ENCODE peak calls at places on chromosomes 5 and 9, in six cellular contexts. One of them, this sample, is unnamed.

GRCh38 chr9:129262261-129262660 is 84.2 kb upstream of the IER5L start:
- DNase-seq in A549: no peak
- DNase-seq in suprapubic skin: no peak
- DNase-seq in transverse colon: no peak
- DNase-seq in HepG2: no peak
- DNase-seq in K562: no peak
- DNase-seq in this sample: no peak

GRCh38 chr5:142717582-142718215 is 31.8 kb upstream of the FGF1 start:
- DNase-seq in A549: peak
- DNase-seq in suprapubic skin: no peak
- DNase-seq in transverse colon: no peak
- DNase-seq in HepG2: peak
- DNase-seq in K562: no peak
- DNase-seq in this sample: no peak

GRCh38 chr5:157731272-157732129 is at the start of gene THG1L:
- DNase-seq in A549: peak
- DNase-seq in suprapubic skin: peak
- DNase-seq in transverse colon: peak
- DNase-seq in HepG2: peak
- DNase-seq in K562: peak
- DNase-seq in this sample: peak

GRCh38 chr9:106860731-106861584 is 2.0 kb upstream of the ZNF462 start:
- DNase-seq in A549: peak
- DNase-seq in suprapubic skin: no peak
- DNase-seq in transverse colon: peak
- DNase-seq in HepG2: no peak
- DNase-seq in K562: no peak
- DNase-seq in this sample: peak

GRCh38 chr5:172870807-172871431 is 36.9 kb downstream of the ERGIC1 start:
- DNase-seq in A549: no peak
- DNase-seq in suprapubic skin: no peak
- DNase-seq in transverse colon: no peak
- DNase-seq in HepG2: no peak
- DNase-seq in K562: no peak
- DNase-seq in this sample: no peak

GRCh38 chr9:92711844-92712243 is 41.9 kb upstream of the IPPK start:
- DNase-seq in A549: no peak
- DNase-seq in suprapubic skin: no peak
- DNase-seq in transverse colon: no peak
- DNase-seq in HepG2: no peak
- DNase-seq in K562: no peak
- DNase-seq in this sample: no peak

GRCh38 chr5:10018670-10019069 is 231.0 kb downstream of the ATPSCKMT start:
- DNase-seq in A549: peak
- DNase-seq in suprapubic skin: no peak
- DNase-seq in transverse colon: no peak
- DNase-seq in HepG2: no peak
- DNase-seq in K562: no peak
- DNase-seq in this sample: no peak

GRCh38 chr9:121498487-121499176 is 1.0 kb downstream of the GGTA1 start:
- DNase-seq in A549: peak
- DNase-seq in suprapubic skin: no peak
- DNase-seq in transverse colon: no peak
- DNase-seq in HepG2: no peak
- DNase-seq in K562: no peak
- DNase-seq in this sample: no peak

GRCh38 chr5:67900515-67900914 is 315.0 kb upstream of the PIK3R1 start:
- DNase-seq in A549: no peak
- DNase-seq in suprapubic skin: no peak
- DNase-seq in transverse colon: no peak
- DNase-seq in HepG2: no peak
- DNase-seq in K562: no peak
- DNase-seq in this sample: no peak

GRCh38 chr5:118862596-118862995 is 125.8 kb downstream of the DTWD2 start:
- DNase-seq in A549: no peak
- DNase-seq in suprapubic skin: no peak
- DNase-seq in transverse colon: no peak
- DNase-seq in HepG2: no peak
- DNase-seq in K562: no peak
- DNase-seq in this sample: no peak

GRCh38 chr5:97844797-97845196 is 661.8 kb upstream of the RIOK2 start:
- DNase-seq in A549: no peak
- DNase-seq in suprapubic skin: no peak
- DNase-seq in transverse colon: no peak
- DNase-seq in HepG2: no peak
- DNase-seq in K562: no peak
- DNase-seq in this sample: no peak

GRCh38 chr9:110969971-110970381 is 68.3 kb downstream of the LPAR1 start:
- DNase-seq in A549: peak
- DNase-seq in suprapubic skin: no peak
- DNase-seq in transverse colon: no peak
- DNase-seq in HepG2: peak
- DNase-seq in K562: no peak
- DNase-seq in this sample: no peak

GRCh38 chr5:96487859-96488258 is 54.8 kb upstream of the PCSK1 start:
- DNase-seq in A549: no peak
- DNase-seq in suprapubic skin: no peak
- DNase-seq in transverse colon: no peak
- DNase-seq in HepG2: no peak
- DNase-seq in K562: no peak
- DNase-seq in this sample: no peak

GRCh38 chr9:14170973-14171596 is 142.9 kb downstream of the NFIB start:
- DNase-seq in A549: peak
- DNase-seq in suprapubic skin: no peak
- DNase-seq in transverse colon: no peak
- DNase-seq in HepG2: no peak
- DNase-seq in K562: no peak
- DNase-seq in this sample: no peak

GRCh38 chr5:144072518-144072927 is 97.9 kb downstream of the YIPF5 start:
- DNase-seq in A549: no peak
- DNase-seq in suprapubic skin: no peak
- DNase-seq in transverse colon: no peak
- DNase-seq in HepG2: no peak
- DNase-seq in K562: no peak
- DNase-seq in this sample: no peak

GRCh38 chr5:100516285-100516684 is 18.9 kb upstream of the FAM174A start:
- DNase-seq in A549: no peak
- DNase-seq in suprapubic skin: no peak
- DNase-seq in transverse colon: no peak
- DNase-seq in HepG2: no peak
- DNase-seq in K562: no peak
- DNase-seq in this sample: no peak

GRCh38 chr5:174563899-174564298 is 160.5 kb upstream of the MSX2 start:
- DNase-seq in A549: no peak
- DNase-seq in suprapubic skin: peak
- DNase-seq in transverse colon: no peak
- DNase-seq in HepG2: no peak
- DNase-seq in K562: no peak
- DNase-seq in this sample: no peak

DNA sequence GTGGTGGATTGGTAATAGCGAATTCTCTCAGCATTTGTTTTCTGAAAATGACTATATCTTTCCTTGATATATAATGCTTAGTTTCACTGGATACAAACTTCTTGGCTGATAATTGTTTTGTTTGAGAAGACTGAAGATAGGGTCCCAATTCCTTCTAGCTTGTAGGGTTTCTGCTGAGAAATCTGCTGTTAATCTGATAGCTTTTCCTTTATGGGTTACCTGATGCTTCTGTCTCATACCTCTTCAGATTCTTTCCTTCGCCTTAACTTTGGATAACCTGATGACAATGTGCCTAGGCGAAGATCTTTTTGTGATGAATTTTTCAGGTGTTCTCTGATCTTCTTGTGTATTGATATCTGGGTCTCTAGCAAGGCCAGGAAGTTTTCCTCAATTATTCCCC is 94.7 kb upstream of the ACO1 start:
- DNase-seq in A549: no peak
- DNase-seq in suprapubic skin: no peak
- DNase-seq in transverse colon: no peak
- DNase-seq in HepG2: no peak
- DNase-seq in K562: no peak
- DNase-seq in this sample: no peak
- TF ChIP-seq EP300 in A549: no peak
- TF ChIP-seq EP300 in suprapubic skin: no peak
- TF ChIP-seq EP300 in transverse colon: no peak
- TF ChIP-seq EP300 in HepG2: no peak
- TF ChIP-seq EP300 in K562: no peak
- TF ChIP-seq EP300 in this sample: no peak

GRCh38 chr5:36664762-36665161 is 58.4 kb downstream of the SLC1A3 start:
- DNase-seq in A549: no peak
- DNase-seq in suprapubic skin: no peak
- DNase-seq in transverse colon: no peak
- DNase-seq in HepG2: no peak
- DNase-seq in K562: no peak
- DNase-seq in this sample: no peak
- H3K27ac ChIP-seq in A549: no peak
- H3K27ac ChIP-seq in suprapubic skin: no peak
- H3K27ac ChIP-seq in transverse colon: no peak
- H3K27ac ChIP-seq in HepG2: no peak
- H3K27ac ChIP-seq in K562: no peak
- H3K27ac ChIP-seq in this sample: no peak

DNA sequence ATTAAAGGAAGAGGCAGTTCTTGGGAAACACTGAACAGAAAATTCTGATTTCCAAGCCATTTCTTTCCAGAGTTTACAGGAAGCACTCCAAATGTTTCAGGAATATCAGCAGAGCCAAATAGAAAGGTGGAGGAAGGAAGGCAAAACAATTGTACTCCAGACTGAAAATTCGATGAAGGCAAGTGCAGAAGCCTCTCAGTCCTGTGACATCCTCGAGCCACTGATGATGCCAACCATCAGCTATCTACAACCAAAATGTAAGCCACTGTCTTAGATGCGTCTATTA is 2.2 kb downstream of the LMAN2 start:
- DNase-seq in A549: no peak
- DNase-seq in suprapubic skin: no peak
- DNase-seq in transverse colon: no peak
- DNase-seq in HepG2: no peak
- DNase-seq in K562: no peak
- DNase-seq in this sample: no peak
- H3K4me3 ChIP-seq in A549: no peak
- H3K4me3 ChIP-seq in suprapubic skin: no peak
- H3K4me3 ChIP-seq in transverse colon: no peak
- H3K4me3 ChIP-seq in HepG2: no peak
- H3K4me3 ChIP-seq in K562: no peak
- H3K4me3 ChIP-seq in this sample: no peak

GRCh38 chr5:166365164-166365563 is 1926.3 kb upstream of the WWC1 start:
- DNase-seq in A549: no peak
- DNase-seq in suprapubic skin: no peak
- DNase-seq in transverse colon: no peak
- DNase-seq in HepG2: no peak
- DNase-seq in K562: no peak
- DNase-seq in this sample: no peak

GRCh38 chr5:166367391-166367790 is 1924.1 kb upstream of the WWC1 start:
- DNase-seq in A549: no peak
- DNase-seq in suprapubic skin: no peak
- DNase-seq in transverse colon: no peak
- DNase-seq in HepG2: no peak
- DNase-seq in K562: no peak
- DNase-seq in this sample: no peak

GRCh38 chr5:166370928-166371690 is 1920.3 kb upstream of the WWC1 start:
- DNase-seq in A549: no peak
- DNase-seq in suprapubic skin: no peak
- DNase-seq in transverse colon: no peak
- DNase-seq in HepG2: no peak
- DNase-seq in K562: no peak
- DNase-seq in this sample: no peak

GRCh38 chr5:166369817-166370216 is 1921.6 kb upstream of the WWC1 start:
- DNase-seq in A549: no peak
- DNase-seq in suprapubic skin: no peak
- DNase-seq in transverse colon: no peak
- DNase-seq in HepG2: no peak
- DNase-seq in K562: no peak
- DNase-seq in this sample: no peak

DNA sequence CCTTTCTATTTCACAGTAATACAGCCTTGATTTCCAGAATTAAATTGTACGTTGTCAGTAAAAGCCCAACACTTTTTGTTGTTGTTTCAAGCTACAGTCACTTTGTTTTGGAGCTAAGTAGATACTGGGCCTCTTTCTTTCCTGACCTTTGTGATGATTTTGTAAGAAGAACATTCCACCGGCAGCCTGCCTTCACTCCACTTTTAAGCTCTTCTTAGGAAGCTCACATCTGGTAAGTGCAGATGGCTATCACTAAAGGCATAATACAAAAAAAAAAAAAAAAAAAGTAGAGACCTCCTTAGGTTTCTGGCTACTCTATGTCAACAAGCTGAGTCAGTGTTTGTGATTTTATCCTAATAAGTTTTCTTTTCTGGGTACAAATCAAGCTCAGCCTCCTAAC is 1922.1 kb upstream of the WWC1 start:
- DNase-seq in A549: no peak
- DNase-seq in suprapubic skin: no peak
- DNase-seq in transverse colon: no peak
- DNase-seq in HepG2: no peak
- DNase-seq in K562: no peak
- DNase-seq in this sample: no peak
- TF ChIP-seq EP300 in A549: no peak
- TF ChIP-seq EP300 in suprapubic skin: no peak
- TF ChIP-seq EP300 in transverse colon: no peak
- TF ChIP-seq EP300 in HepG2: no peak
- TF ChIP-seq EP300 in K562: no peak
- TF ChIP-seq EP300 in this sample: no peak

GRCh38 chr9:89528131-89528530 is 30.2 kb upstream of the SEMA4D start:
- DNase-seq in A549: no peak
- DNase-seq in suprapubic skin: no peak
- DNase-seq in transverse colon: no peak
- DNase-seq in HepG2: no peak
- DNase-seq in K562: no peak
- DNase-seq in this sample: no peak

GRCh38 chr9:89528540-89528939 is 30.6 kb upstream of the SEMA4D start:
- DNase-seq in A549: peak
- DNase-seq in suprapubic skin: no peak
- DNase-seq in transverse colon: no peak
- DNase-seq in HepG2: no peak
- DNase-seq in K562: no peak
- DNase-seq in this sample: no peak

GRCh38 chr9:89525673-89526374 is 27.9 kb upstream of the SEMA4D start:
- DNase-seq in A549: no peak
- DNase-seq in suprapubic skin: no peak
- DNase-seq in transverse colon: no peak
- DNase-seq in HepG2: no peak
- DNase-seq in K562: no peak
- DNase-seq in this sample: no peak

GRCh38 chr9:89526667-89527066 is 28.8 kb upstream of the SEMA4D start:
- DNase-seq in A549: no peak
- DNase-seq in suprapubic skin: no peak
- DNase-seq in transverse colon: no peak
- DNase-seq in HepG2: no peak
- DNase-seq in K562: no peak
- DNase-seq in this sample: no peak

GRCh38 chr9:89527084-89527483 is 29.2 kb upstream of the SEMA4D start:
- DNase-seq in A549: no peak
- DNase-seq in suprapubic skin: no peak
- DNase-seq in transverse colon: peak
- DNase-seq in HepG2: no peak
- DNase-seq in K562: no peak
- DNase-seq in this sample: peak
- H3K27ac ChIP-seq in A549: no peak
- H3K27ac ChIP-seq in suprapubic skin: no peak
- H3K27ac ChIP-seq in transverse colon: no peak
- H3K27ac ChIP-seq in HepG2: no peak
- H3K27ac ChIP-seq in K562: no peak
- H3K27ac ChIP-seq in this sample: no peak

This sample was measured in sigmoid colon.